ENCODE peak calls at places on chromosomes 3 and 15, in seven cellular contexts. One of them, this sample, is unnamed.

GRCh38 chr15:69893863-69894262 is 203.9 kb downstream of the TLE3 start:
- DNase-seq in prostate gland: no peak
- DNase-seq in breast epithelium: no peak
- DNase-seq in stomach: no peak
- DNase-seq in transverse colon: no peak
- DNase-seq in HepG2: no peak
- DNase-seq in endothelial cell of umbilical vein: no peak
- DNase-seq in this sample: no peak

GRCh38 chr15:71375934-71376333 is 260.7 kb downstream of the THSD4 start:
- DNase-seq in prostate gland: no peak
- DNase-seq in breast epithelium: no peak
- DNase-seq in stomach: no peak
- DNase-seq in transverse colon: no peak
- DNase-seq in HepG2: no peak
- DNase-seq in endothelial cell of umbilical vein: no peak
- DNase-seq in this sample: no peak

GRCh38 chr3:43214616-43215015 is 71.7 kb upstream of the SNRK start:
- DNase-seq in prostate gland: no peak
- DNase-seq in breast epithelium: no peak
- DNase-seq in stomach: no peak
- DNase-seq in transverse colon: no peak
- DNase-seq in HepG2: no peak
- DNase-seq in endothelial cell of umbilical vein: no peak
- DNase-seq in this sample: no peak

GRCh38 chr3:33004205-33004604 is 52.8 kb downstream of the CCR4 start:
- DNase-seq in prostate gland: no peak
- DNase-seq in breast epithelium: no peak
- DNase-seq in stomach: no peak
- DNase-seq in transverse colon: no peak
- DNase-seq in HepG2: no peak
- DNase-seq in endothelial cell of umbilical vein: no peak
- DNase-seq in this sample: no peak

GRCh38 chr3:119181765-119182164 is 8.4 kb downstream of the UPK1B start:
- DNase-seq in prostate gland: no peak
- DNase-seq in breast epithelium: no peak
- DNase-seq in stomach: peak
- DNase-seq in transverse colon: no peak
- DNase-seq in HepG2: no peak
- DNase-seq in endothelial cell of umbilical vein: no peak
- DNase-seq in this sample: no peak

GRCh38 chr15:99651023-99651807 is 82.0 kb downstream of the LYSMD4 start:
- DNase-seq in prostate gland: no peak
- DNase-seq in breast epithelium: no peak
- DNase-seq in stomach: no peak
- DNase-seq in transverse colon: no peak
- DNase-seq in HepG2: no peak
- DNase-seq in endothelial cell of umbilical vein: no peak
- DNase-seq in this sample: no peak

GRCh38 chr3:106004137-106004600 is 135.4 kb upstream of the CBLB start:
- DNase-seq in prostate gland: no peak
- DNase-seq in breast epithelium: no peak
- DNase-seq in stomach: no peak
- DNase-seq in transverse colon: no peak
- DNase-seq in HepG2: no peak
- DNase-seq in endothelial cell of umbilical vein: peak
- DNase-seq in this sample: no peak

GRCh38 chr3:45204136-45204535 is 22.0 kb downstream of the TMEM158 start:
- DNase-seq in prostate gland: no peak
- DNase-seq in breast epithelium: no peak
- DNase-seq in stomach: no peak
- DNase-seq in transverse colon: no peak
- DNase-seq in HepG2: no peak
- DNase-seq in endothelial cell of umbilical vein: no peak
- DNase-seq in this sample: no peak

GRCh38 chr15:43316007-43316968 is 14.1 kb downstream of the LCMT2 start:
- DNase-seq in prostate gland: no peak
- DNase-seq in breast epithelium: no peak
- DNase-seq in stomach: no peak
- DNase-seq in transverse colon: peak
- DNase-seq in HepG2: no peak
- DNase-seq in endothelial cell of umbilical vein: no peak
- DNase-seq in this sample: no peak

GRCh38 chr3:124620600-124621063 is 109.6 kb upstream of the UMPS start:
- DNase-seq in prostate gland: no peak
- DNase-seq in breast epithelium: no peak
- DNase-seq in stomach: peak
- DNase-seq in transverse colon: peak
- DNase-seq in HepG2: peak
- DNase-seq in endothelial cell of umbilical vein: peak
- DNase-seq in this sample: no peak

GRCh38 chr3:183554377-183554776 is 1.1 kb downstream of the KLHL6 start:
- DNase-seq in prostate gland: no peak
- DNase-seq in breast epithelium: no peak
- DNase-seq in stomach: no peak
- DNase-seq in transverse colon: no peak
- DNase-seq in HepG2: no peak
- DNase-seq in endothelial cell of umbilical vein: peak
- DNase-seq in this sample: no peak

GRCh38 chr3:8327739-8328138 is 173.9 kb upstream of the LMCD1 start:
- DNase-seq in prostate gland: no peak
- DNase-seq in breast epithelium: no peak
- DNase-seq in stomach: no peak
- DNase-seq in transverse colon: no peak
- DNase-seq in HepG2: no peak
- DNase-seq in endothelial cell of umbilical vein: no peak
- DNase-seq in this sample: no peak

GRCh38 chr3:165070682-165071081 is 7.6 kb downstream of the SI start:
- DNase-seq in prostate gland: no peak
- DNase-seq in breast epithelium: no peak
- DNase-seq in stomach: no peak
- DNase-seq in transverse colon: no peak
- DNase-seq in HepG2: peak
- DNase-seq in endothelial cell of umbilical vein: no peak
- DNase-seq in this sample: no peak

GRCh38 chr15:96327155-96327741 is 3.3 kb upstream of the NR2F2 start:
- DNase-seq in prostate gland: peak
- DNase-seq in breast epithelium: no peak
- DNase-seq in stomach: no peak
- DNase-seq in transverse colon: no peak
- DNase-seq in HepG2: peak
- DNase-seq in endothelial cell of umbilical vein: peak
- DNase-seq in this sample: no peak

GRCh38 chr3:133662256-133662773 is 574 bp upstream of the TOPBP1 start:
- DNase-seq in prostate gland: no peak
- DNase-seq in breast epithelium: no peak
- DNase-seq in stomach: no peak
- DNase-seq in transverse colon: no peak
- DNase-seq in HepG2: peak
- DNase-seq in endothelial cell of umbilical vein: peak
- DNase-seq in this sample: no peak

GRCh38 chr3:102980379-102980726 is 545.5 kb downstream of the ZPLD1 start:
- DNase-seq in prostate gland: no peak
- DNase-seq in breast epithelium: no peak
- DNase-seq in stomach: no peak
- DNase-seq in transverse colon: no peak
- DNase-seq in HepG2: no peak
- DNase-seq in endothelial cell of umbilical vein: no peak
- DNase-seq in this sample: no peak
- H3K27ac ChIP-seq in prostate gland: no peak
- H3K27ac ChIP-seq in breast epithelium: no peak
- H3K27ac ChIP-seq in stomach: no peak
- H3K27ac ChIP-seq in transverse colon: peak
- H3K27ac ChIP-seq in HepG2: no peak
- H3K27ac ChIP-seq in endothelial cell of umbilical vein: no peak
- H3K27ac ChIP-seq in this sample: no peak

DNA sequence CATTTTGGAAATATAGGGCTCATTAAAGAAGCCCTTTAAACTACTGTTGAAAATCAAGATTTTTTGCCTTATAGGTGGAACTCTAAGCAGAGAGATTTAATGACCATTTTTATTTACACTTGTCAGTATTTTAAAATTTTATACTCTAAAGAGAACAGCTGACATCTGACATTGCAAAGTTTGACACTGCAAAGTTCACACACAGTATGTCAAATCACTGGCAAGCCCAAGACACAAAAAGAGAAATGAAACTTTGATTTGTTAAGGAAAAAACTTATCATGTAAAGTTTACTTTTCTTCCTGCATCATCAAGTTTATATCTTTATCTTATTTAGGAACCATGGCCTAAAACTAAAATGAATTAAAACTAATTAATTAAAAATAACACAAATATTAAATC is 40.1 kb downstream of the DPH6 start:
- DNase-seq in prostate gland: no peak
- DNase-seq in breast epithelium: no peak
- DNase-seq in stomach: no peak
- DNase-seq in transverse colon: no peak
- DNase-seq in HepG2: no peak
- DNase-seq in endothelial cell of umbilical vein: no peak
- DNase-seq in this sample: no peak
- TF ChIP-seq POLR2A in prostate gland: no peak
- TF ChIP-seq POLR2A in breast epithelium: no peak
- TF ChIP-seq POLR2A in stomach: no peak
- TF ChIP-seq POLR2A in transverse colon: no peak
- TF ChIP-seq POLR2A in HepG2: no peak
- TF ChIP-seq POLR2A in endothelial cell of umbilical vein: no peak
- TF ChIP-seq POLR2A in this sample: no peak

GRCh38 chr15:22980189-22981136 is at the start of gene CYFIP1:
- DNase-seq in prostate gland: peak
- DNase-seq in breast epithelium: peak
- DNase-seq in stomach: peak
- DNase-seq in transverse colon: peak
- DNase-seq in HepG2: peak
- DNase-seq in endothelial cell of umbilical vein: peak
- DNase-seq in this sample: peak
- TF ChIP-seq POLR2AphosphoS5 in prostate gland: peak
- TF ChIP-seq POLR2AphosphoS5 in breast epithelium: peak
- TF ChIP-seq POLR2AphosphoS5 in stomach: peak
- TF ChIP-seq POLR2AphosphoS5 in transverse colon: peak
- TF ChIP-seq POLR2AphosphoS5 in HepG2: peak
- TF ChIP-seq POLR2AphosphoS5 in endothelial cell of umbilical vein: peak
- TF ChIP-seq POLR2AphosphoS5 in this sample: peak

DNA sequence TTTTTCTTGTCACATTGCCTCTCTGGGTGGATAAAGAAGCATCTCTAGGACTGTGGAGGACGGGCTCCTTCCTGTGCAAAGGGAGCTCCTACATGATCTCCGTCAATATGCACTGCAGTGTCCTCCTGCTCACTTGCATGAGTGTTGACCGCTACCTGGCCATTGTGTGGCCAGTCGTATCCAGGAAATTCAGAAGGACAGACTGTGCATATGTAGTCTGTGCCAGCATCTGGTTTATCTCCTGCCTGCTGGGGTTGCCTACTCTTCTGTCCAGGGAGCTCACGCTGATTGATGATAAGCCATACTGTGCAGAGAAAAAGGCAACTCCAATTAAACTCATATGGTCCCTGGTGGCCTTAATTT is 478 bp downstream of the GPR15 start:
- DNase-seq in prostate gland: no peak
- DNase-seq in breast epithelium: no peak
- DNase-seq in stomach: no peak
- DNase-seq in transverse colon: no peak
- DNase-seq in HepG2: no peak
- DNase-seq in endothelial cell of umbilical vein: no peak
- DNase-seq in this sample: no peak
- H3K27ac ChIP-seq in prostate gland: no peak
- H3K27ac ChIP-seq in breast epithelium: no peak
- H3K27ac ChIP-seq in stomach: no peak
- H3K27ac ChIP-seq in transverse colon: peak
- H3K27ac ChIP-seq in HepG2: no peak
- H3K27ac ChIP-seq in endothelial cell of umbilical vein: no peak
- H3K27ac ChIP-seq in this sample: no peak

GRCh38 chr3:25664066-25664809 is 469 bp downstream of the TOP2B start:
- DNase-seq in prostate gland: peak
- DNase-seq in breast epithelium: peak
- DNase-seq in stomach: peak
- DNase-seq in transverse colon: peak
- DNase-seq in HepG2: peak
- DNase-seq in endothelial cell of umbilical vein: peak
- DNase-seq in this sample: peak
- TF ChIP-seq POLR2A in prostate gland: peak
- TF ChIP-seq POLR2A in breast epithelium: no peak
- TF ChIP-seq POLR2A in stomach: no peak
- TF ChIP-seq POLR2A in transverse colon: no peak
- TF ChIP-seq POLR2A in HepG2: no peak
- TF ChIP-seq POLR2A in endothelial cell of umbilical vein: no peak
- TF ChIP-seq POLR2A in this sample: no peak

DNA sequence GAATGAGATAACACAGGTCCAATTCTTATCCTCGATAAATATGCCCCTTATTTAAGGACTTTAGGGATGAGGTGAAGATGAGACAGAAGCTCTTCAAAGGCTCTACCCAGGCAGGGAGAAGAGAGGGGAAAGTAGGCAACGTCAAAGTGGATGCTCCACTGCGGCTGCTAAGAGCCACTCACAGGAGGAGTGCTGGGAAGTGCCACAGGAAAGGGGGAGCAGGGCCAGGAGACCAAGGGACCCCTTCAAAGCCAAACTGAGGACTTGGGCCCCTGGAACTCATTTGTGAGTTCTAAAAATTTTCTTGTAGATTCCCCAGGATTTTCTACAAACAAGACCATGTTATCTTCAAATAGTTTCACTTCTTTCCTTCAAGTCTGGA is 47.3 kb upstream of the ATG7 start:
- DNase-seq in prostate gland: no peak
- DNase-seq in breast epithelium: no peak
- DNase-seq in stomach: no peak
- DNase-seq in transverse colon: no peak
- DNase-seq in HepG2: no peak
- DNase-seq in endothelial cell of umbilical vein: no peak
- DNase-seq in this sample: no peak
- TF ChIP-seq POLR2AphosphoS5 in prostate gland: no peak
- TF ChIP-seq POLR2AphosphoS5 in breast epithelium: no peak
- TF ChIP-seq POLR2AphosphoS5 in stomach: no peak
- TF ChIP-seq POLR2AphosphoS5 in transverse colon: no peak
- TF ChIP-seq POLR2AphosphoS5 in HepG2: no peak
- TF ChIP-seq POLR2AphosphoS5 in endothelial cell of umbilical vein: no peak
- TF ChIP-seq POLR2AphosphoS5 in this sample: no peak

This sample was measured in spleen.